ENCODE peak calls at places on chromosome 9, in five cellular contexts. M is CD4-positive, alpha-beta memory T cell; H is left ventricle myocardium inferior; J is naive thymus-derived CD4-positive, alpha-beta T cell; A is adipocyte. V is an unnamed sample. For H3K4me1, the result is how much of the 10 kb centered on the place peaks cover.

GRCh38 chr9:16206560-16206959 is 653.7 kb downstream of the CCDC171 start:
- DNase-seq in M (no peak), H (no peak), J (no peak), A (no peak), V (no peak)

GRCh38 chr9:35909274-35909673 is at the start of gene SPAAR:
- DNase-seq in M (no peak), H (peak), J (no peak), A (no peak), V (no peak)

GRCh38 chr9:35500130-35500748 is 10.3 kb downstream of the RUSC2 start:
- DNase-seq in M (no peak), H (no peak), J (no peak), A (no peak), V (no peak)

GRCh38 chr9:30713279-30713678 is 1671.2 kb upstream of the ACO1 start:
- DNase-seq in M (no peak), H (no peak), J (no peak), A (no peak), V (no peak)

GRCh38 chr9:133375116-133375723 is 640 bp downstream of the SURF4 start:
- DNase-seq in M (peak), H (no peak), J (no peak), A (peak), V (no peak)

GRCh38 chr9:124045076-124045829 is 33.7 kb downstream of the LHX2 start:
- DNase-seq in M (no peak), H (peak), J (no peak), A (peak), V (peak)

GRCh38 chr9:118059520-118060278 is 355.5 kb downstream of the TLR4 start:
- DNase-seq in M (no peak), H (no peak), J (no peak), A (peak), V (peak)

GRCh38 chr9:134372621-134373267 is 46.5 kb downstream of the RXRA start:
- DNase-seq in M (no peak), H (peak), J (no peak), A (no peak), V (peak)

GRCh38 chr9:134167530-134167931 is 3.2 kb upstream of the RNU6ATAC start:
- DNase-seq in M (no peak), H (no peak), J (no peak), A (peak), V (no peak)

GRCh38 chr9:87656485-87656884 is 69.4 kb upstream of the CTSL start:
- DNase-seq in M (no peak), H (no peak), J (no peak), A (peak), V (no peak)

GRCh38 chr9:5566054-5566618 is 55.8 kb downstream of the PDCD1LG2 start:
- DNase-seq in M (no peak), H (no peak), J (no peak), A (no peak), V (no peak)

GRCh38 chr9:108933231-108933630 is 693 bp downstream of the ELP1 start:
- DNase-seq in M (peak), H (no peak), J (no peak), A (peak), V (no peak)
- H3K4me1 ChIP-seq in M (under half), H (under half), J (under half), A (under half), V (under half)

DNA sequence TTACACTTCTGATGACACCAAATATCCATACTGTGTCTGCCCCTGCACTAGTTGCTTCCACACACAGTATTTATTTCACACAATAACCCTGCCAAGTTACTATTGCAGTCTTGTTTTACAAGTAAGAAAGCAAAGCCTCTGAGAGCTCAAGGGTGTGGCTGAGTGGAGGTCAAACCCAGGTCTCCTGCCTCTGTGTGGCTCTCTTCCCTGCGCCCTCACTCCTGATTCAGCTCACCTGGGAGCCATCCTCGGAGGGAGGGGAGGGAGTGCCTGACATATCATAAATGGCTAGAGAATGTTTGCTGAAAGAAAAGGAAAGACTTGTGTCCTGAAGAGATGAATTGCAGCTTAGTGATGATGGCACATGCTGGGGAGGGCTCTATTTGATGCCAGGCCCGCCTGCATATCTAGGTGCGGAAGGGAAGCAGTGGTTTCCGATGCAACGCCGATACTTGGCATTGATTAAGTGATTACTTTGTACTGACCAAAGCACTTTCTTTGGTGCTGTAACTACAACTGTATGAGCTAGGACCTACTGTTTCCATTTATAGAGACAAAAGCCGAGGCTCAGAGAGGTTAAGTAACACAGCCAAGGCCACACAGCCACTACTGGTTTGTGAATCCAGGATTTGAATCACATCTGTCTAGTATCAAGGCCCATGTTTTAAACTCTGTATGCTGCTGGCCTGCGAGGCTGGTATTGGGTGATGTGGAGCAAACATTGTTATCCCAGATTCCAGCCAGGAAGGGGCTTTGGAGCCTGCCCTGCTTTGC is 41.2 kb downstream of the MVB12B start:
- DNase-seq in M (no peak), H (no peak), J (no peak), A (no peak), V (no peak)
- H3K4me3 ChIP-seq in M (no peak), H (no peak), J (no peak), A (no peak), V (no peak)

DNA sequence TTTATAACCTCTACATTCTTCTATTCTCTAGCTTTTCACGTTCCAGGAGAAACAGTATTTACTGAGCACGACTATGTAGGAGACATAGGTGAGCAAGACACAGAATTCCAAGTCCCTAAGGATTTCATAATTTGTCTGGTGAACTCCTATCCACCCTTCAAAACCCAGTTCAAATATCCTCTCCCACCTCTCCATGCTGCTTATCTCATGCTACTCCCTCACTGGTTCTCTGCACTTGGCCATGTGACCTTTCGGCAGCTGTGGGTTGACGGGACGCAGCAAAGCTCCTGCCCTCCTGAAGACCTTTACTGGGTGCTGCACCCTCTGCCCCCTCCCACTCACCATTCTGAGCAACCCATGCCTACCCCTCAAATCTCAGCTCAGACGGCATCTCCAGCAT is 173.2 kb downstream of the RGS3 start:
- DNase-seq in M (no peak), H (no peak), J (no peak), A (no peak), V (peak)
- H3K4me1 ChIP-seq in M (under half), H (under half), J (under half), A (under half), V (under half)

GRCh38 chr9:110655723-110656641 is 12.6 kb upstream of the MUSK start:
- DNase-seq in M (no peak), H (peak), J (no peak), A (peak), V (no peak)
- H3K4me3 ChIP-seq in M (no peak), H (peak), J (no peak), A (peak), V (no peak)

GRCh38 chr9:127122176-127123151 is at the start of gene ANGPTL2:
- DNase-seq in M (no peak), H (peak), J (no peak), A (peak), V (peak)

GRCh38 chr9:127121628-127122175 is 733 bp downstream of the ANGPTL2 start:
- DNase-seq in M (no peak), H (no peak), J (no peak), A (peak), V (peak)

GRCh38 chr9:127124792-127125191 is 2.4 kb upstream of the ANGPTL2 start:
- DNase-seq in M (no peak), H (no peak), J (no peak), A (no peak), V (no peak)

GRCh38 chr9:127124091-127124490 is 1.7 kb upstream of the ANGPTL2 start:
- DNase-seq in M (no peak), H (no peak), J (no peak), A (no peak), V (no peak)

GRCh38 chr9:127123239-127123935 is 952 bp upstream of the ANGPTL2 start:
- DNase-seq in M (no peak), H (no peak), J (no peak), A (no peak), V (peak)
- H3K4me1 ChIP-seq in M (under half), H (half or more), J (under half), A (under half), V (under half)

GRCh38 chr9:105415344-105415980 is 32.4 kb upstream of the FSD1L start:
- DNase-seq in M (peak), H (no peak), J (peak), A (peak), V (peak)
- H3K4me3 ChIP-seq in M (no peak), H (no peak), J (no peak), A (no peak), V (no peak)

DNA sequence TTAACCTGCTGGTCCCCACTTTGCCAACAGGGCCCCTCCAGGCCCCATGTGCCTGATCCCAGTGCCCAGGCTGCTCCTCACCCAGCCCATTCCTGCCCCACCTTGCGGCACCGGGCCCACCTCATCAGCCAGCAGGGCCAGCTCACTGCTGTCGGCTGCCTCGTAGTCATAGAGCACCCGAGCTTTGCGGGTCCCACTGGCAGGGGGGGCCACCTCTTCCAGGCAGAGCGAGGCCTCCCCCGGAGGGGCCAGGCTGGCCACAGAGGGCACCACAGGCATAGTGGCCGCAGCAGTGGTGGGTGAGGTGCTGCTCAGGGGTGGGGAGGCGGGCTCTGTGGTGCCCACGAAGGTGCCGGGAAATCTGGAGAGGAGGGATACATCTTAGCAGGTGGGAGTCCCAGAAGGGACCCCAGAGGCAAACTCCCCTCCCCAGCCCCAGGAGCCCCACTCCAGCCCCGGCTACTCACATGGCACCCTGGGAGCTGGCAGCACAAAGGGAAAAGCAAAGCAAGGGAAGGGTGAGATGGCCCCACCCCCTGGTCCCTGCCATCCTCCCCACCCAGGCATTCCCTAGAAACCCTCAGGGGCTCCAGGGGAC is 19.0 kb downstream of the SH3GLB2 start:
- DNase-seq in M (no peak), H (no peak), J (no peak), A (no peak), V (no peak)
- H3K4me1 ChIP-seq in M (under half), H (under half), J (under half), A (under half), V (under half)

DNA sequence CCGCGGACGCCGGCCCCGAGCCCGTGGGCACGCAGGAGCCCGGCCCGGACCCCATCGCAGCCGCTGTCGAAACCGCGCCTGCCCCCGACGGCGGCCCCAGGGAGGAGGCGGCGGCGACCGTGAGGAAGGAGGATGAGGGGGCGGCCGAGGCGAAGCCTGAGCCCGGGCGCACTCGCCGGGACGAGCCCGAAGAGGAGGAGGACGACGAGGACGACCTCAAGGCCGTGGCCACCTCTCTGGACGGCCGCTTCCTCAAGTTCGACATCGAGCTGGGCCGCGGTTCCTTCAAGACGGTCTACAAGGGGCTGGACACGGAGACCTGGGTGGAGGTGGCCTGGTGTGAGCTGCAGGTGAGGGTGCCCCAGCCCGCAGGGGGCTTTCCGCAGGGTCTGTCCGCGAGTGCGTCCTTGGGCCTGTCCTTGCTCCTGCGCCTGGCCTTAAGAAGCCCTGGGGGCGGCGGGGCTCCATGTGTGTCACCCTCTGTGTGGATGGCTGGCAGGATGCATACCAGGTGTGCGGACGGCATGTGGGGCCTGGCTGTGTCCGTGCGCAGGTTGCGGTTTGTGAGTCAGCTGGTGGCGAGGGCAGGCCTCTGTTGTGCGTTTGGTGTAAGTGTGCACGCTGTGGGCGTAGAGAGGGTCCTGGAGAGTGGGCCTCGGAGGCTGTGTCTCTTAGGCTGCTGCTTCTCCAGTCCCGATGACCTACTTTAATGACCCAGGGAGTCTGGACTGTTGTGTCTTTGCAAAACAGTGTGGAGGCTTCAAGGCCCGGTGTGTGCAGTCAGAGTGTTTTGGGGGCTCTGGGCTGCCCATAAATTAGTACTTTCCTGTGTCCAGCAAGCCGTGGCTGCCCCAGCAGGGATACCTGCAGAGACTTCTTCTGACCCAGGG is 1.6 kb downstream of the WNK2 start:
- DNase-seq in M (no peak), H (no peak), J (no peak), A (no peak), V (no peak)
- H3K4me3 ChIP-seq in M (no peak), H (peak), J (no peak), A (no peak), V (no peak)

GRCh38 chr9:136536721-136537241 is 9.1 kb downstream of the NOTCH1 start:
- DNase-seq in M (no peak), H (no peak), J (no peak), A (no peak), V (no peak)
- H3K4me1 ChIP-seq in M (half or more), H (half or more), J (half or more), A (under half), V (under half)